ENCODE peak calls at places on chromosomes 6 and 20, in six cellular contexts. One of them, this sample, is unnamed.

GRCh38 chr6:159941286-159942113 is 27.4 kb upstream of the IGF2R start:
- DNase-seq in thyroid gland: no peak
- DNase-seq in Peyer's patch: no peak
- DNase-seq in effector memory CD4-positive, alpha-beta T cell: no peak
- DNase-seq in A549: peak; percentile 4
- DNase-seq in adrenal gland: no peak
- DNase-seq in this sample: peak; percentile 24

GRCh38 chr6:145086197-145086596 is 649.1 kb downstream of the EPM2A start:
- DNase-seq in thyroid gland: no peak
- DNase-seq in adrenal gland: no peak
- DNase-seq in effector memory CD4-positive, alpha-beta T cell: no peak
- DNase-seq in A549: no peak
- DNase-seq in Peyer's patch: no peak
- DNase-seq in this sample: no peak

GRCh38 chr6:85637579-85637978 is 5.1 kb downstream of the SYNCRIP start:
- DNase-seq in A549: no peak
- DNase-seq in thyroid gland: no peak
- DNase-seq in adrenal gland: no peak
- DNase-seq in Peyer's patch: no peak
- DNase-seq in effector memory CD4-positive, alpha-beta T cell: no peak
- DNase-seq in this sample: no peak

GRCh38 chr6:4491501-4492260 is 284.5 kb upstream of the CDYL start:
- DNase-seq in thyroid gland: no peak
- DNase-seq in Peyer's patch: no peak
- DNase-seq in A549: no peak
- DNase-seq in effector memory CD4-positive, alpha-beta T cell: no peak
- DNase-seq in adrenal gland: no peak
- DNase-seq in this sample: no peak

GRCh38 chr6:90097357-90097756 is 199.3 kb downstream of the BACH2 start:
- DNase-seq in Peyer's patch: no peak
- DNase-seq in effector memory CD4-positive, alpha-beta T cell: no peak
- DNase-seq in adrenal gland: no peak
- DNase-seq in thyroid gland: no peak
- DNase-seq in A549: no peak
- DNase-seq in this sample: no peak

GRCh38 chr6:15752820-15753219 is 90.0 kb upstream of the DTNBP1 start:
- DNase-seq in thyroid gland: no peak
- DNase-seq in effector memory CD4-positive, alpha-beta T cell: no peak
- DNase-seq in A549: no peak
- DNase-seq in Peyer's patch: no peak
- DNase-seq in adrenal gland: peak; percentile 32
- DNase-seq in this sample: no peak

GRCh38 chr20:12270863-12271262 is 353.2 kb downstream of the BTBD3 start:
- DNase-seq in Peyer's patch: no peak
- DNase-seq in A549: no peak
- DNase-seq in thyroid gland: no peak
- DNase-seq in effector memory CD4-positive, alpha-beta T cell: no peak
- DNase-seq in adrenal gland: no peak
- DNase-seq in this sample: no peak

GRCh38 chr20:62049342-62050165 is 16.1 kb downstream of the TAF4 start:
- DNase-seq in Peyer's patch: no peak
- DNase-seq in thyroid gland: no peak
- DNase-seq in A549: no peak
- DNase-seq in adrenal gland: peak; percentile 8
- DNase-seq in effector memory CD4-positive, alpha-beta T cell: no peak
- DNase-seq in this sample: no peak

GRCh38 chr20:19473894-19474293 is 261.5 kb downstream of the SLC24A3 start:
- DNase-seq in effector memory CD4-positive, alpha-beta T cell: no peak
- DNase-seq in Peyer's patch: no peak
- DNase-seq in thyroid gland: no peak
- DNase-seq in adrenal gland: no peak
- DNase-seq in A549: no peak
- DNase-seq in this sample: no peak

GRCh38 chr20:47675190-47676142 is 109.8 kb downstream of the SULF2 start:
- DNase-seq in A549: no peak
- DNase-seq in thyroid gland: no peak
- DNase-seq in adrenal gland: peak; percentile 6
- DNase-seq in effector memory CD4-positive, alpha-beta T cell: no peak
- DNase-seq in Peyer's patch: no peak
- DNase-seq in this sample: no peak

GRCh38 chr6:16450285-16450684 is 211.9 kb downstream of the GMPR start:
- DNase-seq in adrenal gland: no peak
- DNase-seq in thyroid gland: no peak
- DNase-seq in Peyer's patch: no peak
- DNase-seq in A549: no peak
- DNase-seq in effector memory CD4-positive, alpha-beta T cell: no peak
- DNase-seq in this sample: no peak

GRCh38 chr20:45341939-45342862 is 6.0 kb downstream of the SDC4 start:
- DNase-seq in effector memory CD4-positive, alpha-beta T cell: no peak
- DNase-seq in A549: no peak
- DNase-seq in thyroid gland: peak; percentile 95
- DNase-seq in Peyer's patch: peak; percentile 60
- DNase-seq in adrenal gland: peak; percentile 95
- DNase-seq in this sample: no peak

GRCh38 chr6:135233676-135234491 is 52.8 kb downstream of the MYB start:
- DNase-seq in effector memory CD4-positive, alpha-beta T cell: no peak
- DNase-seq in thyroid gland: no peak
- DNase-seq in adrenal gland: no peak
- DNase-seq in A549: no peak
- DNase-seq in Peyer's patch: no peak
- DNase-seq in this sample: no peak

GRCh38 chr20:6767536-6768227 is at the start of gene BMP2:
- DNase-seq in effector memory CD4-positive, alpha-beta T cell: no peak
- DNase-seq in A549: peak; percentile 29
- DNase-seq in thyroid gland: peak; percentile 75
- DNase-seq in adrenal gland: peak; percentile 19
- DNase-seq in Peyer's patch: peak; percentile 70
- DNase-seq in this sample: no peak

GRCh38 chr6:86949776-86950175 is 12.4 kb downstream of the HTR1E start:
- DNase-seq in Peyer's patch: no peak
- DNase-seq in thyroid gland: no peak
- DNase-seq in effector memory CD4-positive, alpha-beta T cell: no peak
- DNase-seq in adrenal gland: no peak
- DNase-seq in A549: no peak
- DNase-seq in this sample: no peak

GRCh38 chr20:62776692-62777527 is 19.4 kb upstream of the MRGBP start:
- DNase-seq in effector memory CD4-positive, alpha-beta T cell: peak; percentile 14
- DNase-seq in adrenal gland: no peak
- DNase-seq in A549: no peak
- DNase-seq in Peyer's patch: peak; percentile 87
- DNase-seq in thyroid gland: peak; percentile 20
- DNase-seq in this sample: no peak

GRCh38 chr6:100230115-100230975 is 234.4 kb downstream of the SIM1 start:
- DNase-seq in Peyer's patch: no peak
- DNase-seq in A549: no peak
- DNase-seq in thyroid gland: no peak
- DNase-seq in adrenal gland: no peak
- DNase-seq in effector memory CD4-positive, alpha-beta T cell: no peak
- DNase-seq in this sample: no peak

GRCh38 chr20:51510961-51511360 is 31.6 kb downstream of the NFATC2 start:
- DNase-seq in A549: no peak
- DNase-seq in Peyer's patch: no peak
- DNase-seq in effector memory CD4-positive, alpha-beta T cell: no peak
- DNase-seq in adrenal gland: no peak
- DNase-seq in thyroid gland: no peak
- DNase-seq in this sample: no peak

GRCh38 chr20:34705008-34705382 is 851 bp downstream of the TP53INP2 start:
- DNase-seq in Peyer's patch: no peak
- DNase-seq in effector memory CD4-positive, alpha-beta T cell: no peak
- DNase-seq in A549: no peak
- DNase-seq in thyroid gland: no peak
- DNase-seq in adrenal gland: no peak
- DNase-seq in this sample: no peak
- H3K4me3 ChIP-seq in Peyer's patch: peak overlapping the region; percentile 82
- H3K4me3 ChIP-seq in effector memory CD4-positive, alpha-beta T cell: peak overlapping the region; percentile 62
- H3K4me3 ChIP-seq in A549: peak overlapping the region; percentile 94
- H3K4me3 ChIP-seq in thyroid gland: peak overlapping the region; percentile 99
- H3K4me3 ChIP-seq in adrenal gland: peak overlapping the region; percentile 94
- H3K4me3 ChIP-seq in this sample: peak overlapping the region; percentile 96

GRCh38 chr20:41234546-41234945 is 83.0 kb downstream of the ZHX3 start:
- DNase-seq in thyroid gland: peak; percentile 56
- DNase-seq in A549: no peak
- DNase-seq in adrenal gland: peak; percentile 58
- DNase-seq in effector memory CD4-positive, alpha-beta T cell: no peak
- DNase-seq in Peyer's patch: no peak
- DNase-seq in this sample: no peak

GRCh38 chr20:41231136-41231535 is 86.4 kb downstream of the ZHX3 start:
- DNase-seq in adrenal gland: no peak
- DNase-seq in A549: no peak
- DNase-seq in effector memory CD4-positive, alpha-beta T cell: no peak
- DNase-seq in Peyer's patch: no peak
- DNase-seq in thyroid gland: no peak
- DNase-seq in this sample: no peak

GRCh38 chr20:41233976-41234514 is 83.5 kb downstream of the ZHX3 start:
- DNase-seq in adrenal gland: no peak
- DNase-seq in effector memory CD4-positive, alpha-beta T cell: no peak
- DNase-seq in Peyer's patch: no peak
- DNase-seq in A549: no peak
- DNase-seq in thyroid gland: no peak
- DNase-seq in this sample: no peak

GRCh38 chr20:41231850-41232249 is 85.7 kb downstream of the ZHX3 start:
- DNase-seq in effector memory CD4-positive, alpha-beta T cell: no peak
- DNase-seq in thyroid gland: no peak
- DNase-seq in A549: no peak
- DNase-seq in Peyer's patch: no peak
- DNase-seq in adrenal gland: no peak
- DNase-seq in this sample: no peak

DNA sequence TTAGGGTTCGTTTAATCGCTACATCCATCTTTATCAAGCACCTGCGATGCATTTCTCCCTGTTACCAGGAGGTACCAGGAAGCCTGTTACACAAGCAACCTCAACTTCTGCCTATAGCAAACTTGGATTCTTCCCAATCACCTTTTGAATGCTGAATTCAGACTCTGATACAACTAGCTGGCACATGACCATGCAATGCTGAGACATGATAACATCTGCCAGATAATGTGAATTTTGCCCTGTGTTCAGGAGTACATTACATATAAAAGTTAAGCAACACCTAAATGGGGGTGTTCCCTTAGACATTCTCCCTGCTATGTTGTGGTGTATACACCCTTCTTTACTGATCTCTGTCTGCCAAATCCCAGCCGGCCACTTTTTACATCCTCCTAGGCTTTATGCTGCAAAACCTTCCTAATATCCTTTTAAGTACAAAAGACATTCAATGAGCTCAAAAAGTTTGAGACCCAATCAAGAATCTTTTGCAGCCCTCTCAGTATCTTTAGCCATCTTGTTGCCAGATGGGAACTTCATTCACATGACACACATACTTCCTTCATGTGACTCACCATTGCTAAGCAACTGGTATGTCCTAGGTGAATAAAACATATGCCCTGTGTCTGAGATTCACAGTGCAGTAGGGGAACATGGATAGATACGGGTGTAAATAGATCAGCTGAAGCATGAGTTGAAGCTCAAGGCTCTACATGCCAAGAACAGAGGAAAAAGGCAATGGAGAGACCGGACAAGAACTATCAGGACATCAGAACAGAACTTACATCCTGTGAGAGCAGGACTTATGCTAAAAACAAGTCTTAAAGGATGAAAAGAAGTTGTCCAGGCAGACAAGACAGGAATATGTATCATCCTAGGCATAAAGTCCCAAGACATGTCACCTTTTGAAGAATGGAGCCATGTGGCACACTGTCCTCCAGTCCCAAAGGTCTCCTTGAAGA is 84.3 kb downstream of the ZHX3 start:
- DNase-seq in A549: peak; percentile 31
- DNase-seq in effector memory CD4-positive, alpha-beta T cell: no peak
- DNase-seq in Peyer's patch: no peak
- DNase-seq in thyroid gland: no peak
- DNase-seq in adrenal gland: no peak
- DNase-seq in this sample: no peak
- H3K27ac ChIP-seq in A549: peak overlapping the region; percentile 56
- H3K27ac ChIP-seq in effector memory CD4-positive, alpha-beta T cell: no peak overlapping the region
- H3K27ac ChIP-seq in Peyer's patch: peak overlapping the region; percentile 41
- H3K27ac ChIP-seq in thyroid gland: peak overlapping the region; percentile 75
- H3K27ac ChIP-seq in adrenal gland: peak overlapping the region; percentile 52
- H3K27ac ChIP-seq in this sample: no peak overlapping the region

GRCh38 chr6:168315626-168316025 is 4.0 kb downstream of the DACT2 start:
- DNase-seq in thyroid gland: peak; percentile 47
- DNase-seq in adrenal gland: no peak
- DNase-seq in Peyer's patch: no peak
- DNase-seq in effector memory CD4-positive, alpha-beta T cell: no peak
- DNase-seq in A549: no peak
- DNase-seq in this sample: no peak

GRCh38 chr6:168319279-168320051 is at the start of gene DACT2:
- DNase-seq in adrenal gland: no peak
- DNase-seq in thyroid gland: no peak
- DNase-seq in Peyer's patch: no peak
- DNase-seq in effector memory CD4-positive, alpha-beta T cell: no peak
- DNase-seq in A549: peak; percentile 18
- DNase-seq in this sample: no peak

GRCh38 chr6:168318090-168318489 is 1.5 kb downstream of the DACT2 start:
- DNase-seq in adrenal gland: no peak
- DNase-seq in effector memory CD4-positive, alpha-beta T cell: no peak
- DNase-seq in Peyer's patch: no peak
- DNase-seq in thyroid gland: no peak
- DNase-seq in A549: no peak
- DNase-seq in this sample: no peak

GRCh38 chr6:168320661-168321060 is 1.1 kb upstream of the DACT2 start:
- DNase-seq in Peyer's patch: no peak
- DNase-seq in thyroid gland: no peak
- DNase-seq in effector memory CD4-positive, alpha-beta T cell: no peak
- DNase-seq in adrenal gland: no peak
- DNase-seq in A549: no peak
- DNase-seq in this sample: no peak

DNA sequence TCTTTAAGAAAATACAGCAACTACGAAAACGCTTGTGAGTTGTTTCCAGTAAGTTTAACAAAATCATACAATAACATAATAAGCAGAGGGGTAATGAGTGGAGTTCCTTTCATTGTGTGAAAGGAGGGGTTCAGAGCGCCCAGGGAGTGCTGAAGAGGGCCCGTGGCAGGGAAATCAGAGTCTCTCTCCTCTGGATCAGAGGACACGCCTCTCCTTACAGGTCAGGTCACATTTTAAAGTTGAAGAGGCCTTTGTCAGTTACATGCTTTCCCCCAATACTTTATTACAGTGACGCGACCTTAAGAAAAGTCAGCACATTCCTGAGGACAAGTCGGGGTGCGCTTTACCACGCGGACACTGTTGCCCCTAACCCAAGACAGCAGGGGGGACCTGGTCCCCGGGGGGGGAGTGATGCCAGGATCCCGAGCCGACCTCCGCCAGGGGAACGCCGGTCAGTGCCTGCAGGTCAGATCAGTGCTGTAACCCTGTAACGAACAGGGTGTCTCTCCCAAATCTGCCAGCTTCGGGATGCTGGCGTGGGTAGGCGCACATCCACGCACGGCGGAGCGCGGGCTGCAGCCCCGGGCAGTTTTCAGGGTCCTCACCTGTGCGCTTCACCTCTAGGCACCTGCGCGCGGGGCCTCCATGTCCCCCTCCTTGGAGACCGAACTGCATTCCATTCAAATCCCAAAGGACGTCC is 848 bp downstream of the DACT2 start:
- DNase-seq in Peyer's patch: no peak
- DNase-seq in A549: no peak
- DNase-seq in effector memory CD4-positive, alpha-beta T cell: no peak
- DNase-seq in adrenal gland: no peak
- DNase-seq in thyroid gland: no peak
- DNase-seq in this sample: no peak
- H3K4me3 ChIP-seq in Peyer's patch: peak overlapping the region; percentile 54
- H3K4me3 ChIP-seq in A549: peak overlapping the region; percentile 72
- H3K4me3 ChIP-seq in effector memory CD4-positive, alpha-beta T cell: no peak overlapping the region
- H3K4me3 ChIP-seq in adrenal gland: no peak overlapping the region
- H3K4me3 ChIP-seq in thyroid gland: no peak overlapping the region
- H3K4me3 ChIP-seq in this sample: no peak overlapping the region

GRCh38 chr6:24352434-24352833 is 5.4 kb downstream of the DCDC2 start:
- DNase-seq in thyroid gland: no peak
- DNase-seq in Peyer's patch: no peak
- DNase-seq in effector memory CD4-positive, alpha-beta T cell: no peak
- DNase-seq in adrenal gland: no peak
- DNase-seq in A549: no peak
- DNase-seq in this sample: no peak
- H3K27ac ChIP-seq in thyroid gland: no peak overlapping the region
- H3K27ac ChIP-seq in Peyer's patch: no peak overlapping the region
- H3K27ac ChIP-seq in effector memory CD4-positive, alpha-beta T cell: no peak overlapping the region
- H3K27ac ChIP-seq in adrenal gland: no peak overlapping the region
- H3K27ac ChIP-seq in A549: no peak overlapping the region
- H3K27ac ChIP-seq in this sample: no peak overlapping the region